ENCODE peak calls at places on chromosomes 5 and 9, in four cellular contexts. One of them, this sample, is unnamed.
A peak's percentile ranks its signal among the peaks of the same experiment; 100 is the strongest.

GRCh38 chr5:113199122-113199905 is 222.7 kb downstream of the DCP2 start:
- DNase-seq in naive thymus-derived CD8-positive, alpha-beta T cell: no peak
- DNase-seq in GM20000: no peak
- DNase-seq in heart right ventricle: no peak
- DNase-seq in this sample: no peak

GRCh38 chr5:159552751-159553150 is 222.5 kb upstream of the IL12B start:
- DNase-seq in naive thymus-derived CD8-positive, alpha-beta T cell: no peak
- DNase-seq in GM20000: no peak
- DNase-seq in heart right ventricle: no peak
- DNase-seq in this sample: no peak

GRCh38 chr9:111274737-111275136 is 55.3 kb downstream of the OR2K2 start:
- DNase-seq in naive thymus-derived CD8-positive, alpha-beta T cell: no peak
- DNase-seq in GM20000: no peak
- DNase-seq in heart right ventricle: no peak
- DNase-seq in this sample: no peak

GRCh38 chr5:74409166-74409706 is 231.3 kb downstream of the ENC1 start:
- DNase-seq in naive thymus-derived CD8-positive, alpha-beta T cell: no peak
- DNase-seq in GM20000: no peak
- DNase-seq in heart right ventricle: no peak
- DNase-seq in this sample: no peak

GRCh38 chr5:138354926-138355378 is 2.5 kb downstream of the KDM3B start:
- DNase-seq in naive thymus-derived CD8-positive, alpha-beta T cell: peak; percentile 52
- DNase-seq in GM20000: peak; percentile 77
- DNase-seq in heart right ventricle: no peak
- DNase-seq in this sample: peak; percentile 60

GRCh38 chr9:21028476-21028875 is 3.0 kb downstream of the HACD4 start:
- DNase-seq in naive thymus-derived CD8-positive, alpha-beta T cell: no peak
- DNase-seq in GM20000: no peak
- DNase-seq in heart right ventricle: no peak
- DNase-seq in this sample: no peak

GRCh38 chr9:127580879-127581278 is 31.2 kb upstream of the STXBP1 start:
- DNase-seq in naive thymus-derived CD8-positive, alpha-beta T cell: no peak
- DNase-seq in GM20000: no peak
- DNase-seq in heart right ventricle: no peak
- DNase-seq in this sample: no peak

GRCh38 chr5:67805666-67806348 is 409.7 kb upstream of the PIK3R1 start:
- DNase-seq in naive thymus-derived CD8-positive, alpha-beta T cell: no peak
- DNase-seq in GM20000: no peak
- DNase-seq in heart right ventricle: no peak
- DNase-seq in this sample: no peak

GRCh38 chr5:28397502-28397941 is 1359.1 kb upstream of the CDH9 start:
- DNase-seq in naive thymus-derived CD8-positive, alpha-beta T cell: no peak
- DNase-seq in GM20000: no peak
- DNase-seq in heart right ventricle: no peak
- DNase-seq in this sample: no peak

GRCh38 chr9:123710299-123710698 is 219.6 kb downstream of the DENND1A start:
- DNase-seq in naive thymus-derived CD8-positive, alpha-beta T cell: no peak
- DNase-seq in GM20000: no peak
- DNase-seq in heart right ventricle: no peak
- DNase-seq in this sample: no peak

GRCh38 chr5:59791131-59791485 is 102.4 kb downstream of the PDE4D start:
- DNase-seq in naive thymus-derived CD8-positive, alpha-beta T cell: no peak
- DNase-seq in GM20000: no peak
- DNase-seq in heart right ventricle: no peak
- DNase-seq in this sample: no peak

GRCh38 chr5:163821142-163821541 is 315.7 kb downstream of the MAT2B start:
- DNase-seq in naive thymus-derived CD8-positive, alpha-beta T cell: no peak
- DNase-seq in GM20000: no peak
- DNase-seq in heart right ventricle: no peak
- DNase-seq in this sample: no peak

GRCh38 chr9:113525208-113525607 is 61.7 kb downstream of the RGS3 start:
- DNase-seq in naive thymus-derived CD8-positive, alpha-beta T cell: no peak
- DNase-seq in GM20000: no peak
- DNase-seq in heart right ventricle: no peak
- DNase-seq in this sample: no peak

GRCh38 chr9:69452110-69452780 is 127.2 kb downstream of the ENTREP1 start:
- DNase-seq in naive thymus-derived CD8-positive, alpha-beta T cell: no peak
- DNase-seq in GM20000: no peak
- DNase-seq in heart right ventricle: no peak
- DNase-seq in this sample: no peak

GRCh38 chr5:2207966-2208544 is 325.3 kb upstream of the IRX4 start:
- DNase-seq in naive thymus-derived CD8-positive, alpha-beta T cell: no peak
- DNase-seq in GM20000: no peak
- DNase-seq in heart right ventricle: peak; percentile 27
- DNase-seq in this sample: no peak

GRCh38 chr9:36759141-36759540 is 186.4 kb downstream of the MELK start:
- DNase-seq in naive thymus-derived CD8-positive, alpha-beta T cell: no peak
- DNase-seq in GM20000: no peak
- DNase-seq in heart right ventricle: no peak
- DNase-seq in this sample: no peak

GRCh38 chr9:108696156-108696555 is 159.6 kb downstream of the ACTL7B start:
- DNase-seq in naive thymus-derived CD8-positive, alpha-beta T cell: no peak
- DNase-seq in GM20000: no peak
- DNase-seq in heart right ventricle: no peak
- DNase-seq in this sample: no peak

GRCh38 chr5:42591026-42591425 is 165.6 kb upstream of the CCDC152 start:
- DNase-seq in naive thymus-derived CD8-positive, alpha-beta T cell: no peak
- DNase-seq in GM20000: no peak
- DNase-seq in heart right ventricle: peak; percentile 55
- DNase-seq in this sample: no peak

GRCh38 chr9:24044576-24044975 is 218.5 kb upstream of the ELAVL2 start:
- DNase-seq in naive thymus-derived CD8-positive, alpha-beta T cell: no peak
- DNase-seq in GM20000: no peak
- DNase-seq in heart right ventricle: no peak
- DNase-seq in this sample: no peak

GRCh38 chr9:23728736-23729135 is 97.3 kb downstream of the ELAVL2 start:
- DNase-seq in naive thymus-derived CD8-positive, alpha-beta T cell: no peak
- DNase-seq in GM20000: no peak
- DNase-seq in heart right ventricle: no peak
- DNase-seq in this sample: no peak

GRCh38 chr9:34986541-34987047 is 3.0 kb upstream of the DNAJB5 start:
- DNase-seq in naive thymus-derived CD8-positive, alpha-beta T cell: peak; percentile 66
- DNase-seq in GM20000: no peak
- DNase-seq in heart right ventricle: peak; percentile 21
- DNase-seq in this sample: no peak

GRCh38 chr9:29691758-29692407 is 2118.6 kb upstream of the C9orf72 start:
- DNase-seq in naive thymus-derived CD8-positive, alpha-beta T cell: no peak
- DNase-seq in GM20000: peak; percentile 13
- DNase-seq in heart right ventricle: no peak
- DNase-seq in this sample: no peak

GRCh38 chr5:160165137-160166068 is 46.2 kb upstream of the PWWP2A start:
- DNase-seq in naive thymus-derived CD8-positive, alpha-beta T cell: no peak
- DNase-seq in GM20000: no peak
- DNase-seq in heart right ventricle: peak; percentile 90
- DNase-seq in this sample: no peak

GRCh38 chr9:14219865-14220655 is 93.9 kb downstream of the NFIB start:
- DNase-seq in naive thymus-derived CD8-positive, alpha-beta T cell: no peak
- DNase-seq in GM20000: no peak
- DNase-seq in heart right ventricle: no peak
- DNase-seq in this sample: no peak

GRCh38 chr9:124342946-124343485 is 72.2 kb downstream of the PSMB7 start:
- DNase-seq in naive thymus-derived CD8-positive, alpha-beta T cell: no peak
- DNase-seq in GM20000: no peak
- DNase-seq in heart right ventricle: peak; percentile 40
- DNase-seq in this sample: no peak

GRCh38 chr5:139105621-139106071 is 92.5 kb downstream of the SIL1 start:
- DNase-seq in naive thymus-derived CD8-positive, alpha-beta T cell: no peak
- DNase-seq in GM20000: no peak
- DNase-seq in heart right ventricle: no peak
- DNase-seq in this sample: no peak

GRCh38 chr9:86354882-86355399 is 731 bp upstream of the TUT7 start:
- DNase-seq in naive thymus-derived CD8-positive, alpha-beta T cell: no peak
- DNase-seq in GM20000: no peak
- DNase-seq in heart right ventricle: no peak
- DNase-seq in this sample: no peak

GRCh38 chr5:135025730-135026644 is 8.0 kb downstream of the PITX1 start:
- DNase-seq in naive thymus-derived CD8-positive, alpha-beta T cell: no peak
- DNase-seq in GM20000: no peak
- DNase-seq in heart right ventricle: no peak
- DNase-seq in this sample: no peak

GRCh38 chr9:122844137-122844536 is 15.7 kb upstream of the PDCL start:
- DNase-seq in naive thymus-derived CD8-positive, alpha-beta T cell: no peak
- DNase-seq in GM20000: no peak
- DNase-seq in heart right ventricle: no peak
- DNase-seq in this sample: no peak

GRCh38 chr9:78035369-78035993 is 3.9 kb upstream of the GNAQ start:
- DNase-seq in naive thymus-derived CD8-positive, alpha-beta T cell: peak; percentile 56
- DNase-seq in GM20000: peak; percentile 63
- DNase-seq in heart right ventricle: no peak
- DNase-seq in this sample: peak; percentile 7

GRCh38 chr5:77871946-77872345 is 95.8 kb upstream of the TBCA start:
- DNase-seq in naive thymus-derived CD8-positive, alpha-beta T cell: no peak
- DNase-seq in GM20000: no peak
- DNase-seq in heart right ventricle: no peak
- DNase-seq in this sample: no peak

GRCh38 chr9:122561446-122561845 is 8.5 kb downstream of the OR1N2 start:
- DNase-seq in naive thymus-derived CD8-positive, alpha-beta T cell: no peak
- DNase-seq in GM20000: no peak
- DNase-seq in heart right ventricle: no peak
- DNase-seq in this sample: no peak

GRCh38 chr5:23506329-23507236 is 826 bp upstream of the PRDM9 start:
- DNase-seq in naive thymus-derived CD8-positive, alpha-beta T cell: no peak
- DNase-seq in GM20000: no peak
- DNase-seq in heart right ventricle: no peak
- DNase-seq in this sample: no peak

GRCh38 chr9:130932220-130933069 is 6.6 kb downstream of the FIBCD1 start:
- DNase-seq in naive thymus-derived CD8-positive, alpha-beta T cell: no peak
- DNase-seq in GM20000: no peak
- DNase-seq in heart right ventricle: peak; percentile 74
- DNase-seq in this sample: no peak

This sample was measured in GM12864.